ENCODE peak calls at places on chromosomes 5 and 9, in six cellular contexts. O is kidney epithelial cell; D is H1; Q is glomerular endothelial cell; H is activated CD4-positive, alpha-beta T cell treated with anti-CD3 and anti-CD28 coated beads, Interleukin-2, amount 50 U/mL, for 1 hour; J is M059J. M is an unnamed sample.

GRCh38 chr5:43063731-43064171 is 23.6 kb upstream of the ANXA2R start:
- DNase-seq in D (no peak), Q (no peak), H (no peak), J (peak; percentile 43), O (no peak), M (no peak)

GRCh38 chr9:79408200-79408599 is 163.6 kb upstream of the TLE4 start:
- DNase-seq in H (no peak), O (no peak), Q (no peak), J (peak; percentile 65), D (no peak), M (no peak)

GRCh38 chr5:91957671-91958070 is 574.6 kb upstream of the ARRDC3 start:
- DNase-seq in D (no peak), O (no peak), J (peak; percentile 70), H (no peak), Q (no peak), M (no peak)

GRCh38 chr9:117245225-117245624 is 169.6 kb downstream of the ASTN2 start:
- DNase-seq in O (no peak), Q (no peak), J (no peak), D (no peak), H (no peak), M (no peak)

GRCh38 chr5:172624996-172625939 is 15.8 kb upstream of the NEURL1B start:
- DNase-seq in O (no peak), H (no peak), D (no peak), Q (no peak), J (no peak), M (no peak)

GRCh38 chr9:109244179-109245132 is 76.4 kb downstream of the EPB41L4B start:
- DNase-seq in J (peak; percentile 61), D (peak; percentile 47), H (peak; percentile 61), O (no peak), Q (peak; percentile 33), M (peak; percentile 58)

GRCh38 chr9:13552606-13553215 is 273.2 kb upstream of the MPDZ start:
- DNase-seq in H (no peak), O (no peak), Q (no peak), D (no peak), J (no peak), M (no peak)

GRCh38 chr9:38687389-38687842 is 32.5 kb downstream of the FAM240B start:
- DNase-seq in Q (no peak), O (peak; percentile 31), J (peak; percentile 39), H (peak; percentile 4), D (no peak), M (peak; percentile 40)

GRCh38 chr5:169174923-169175322 is 126.0 kb downstream of the SLIT3 start:
- DNase-seq in Q (no peak), O (no peak), H (no peak), D (no peak), J (no peak), M (no peak)

GRCh38 chr5:100517301-100517974 is 17.7 kb upstream of the FAM174A start:
- DNase-seq in D (no peak), J (no peak), O (no peak), H (no peak), Q (no peak), M (no peak)

GRCh38 chr9:109186857-109187256 is 19.8 kb upstream of the FRRS1L start:
- DNase-seq in D (no peak), Q (no peak), H (no peak), J (no peak), O (no peak), M (no peak)

GRCh38 chr5:88515881-88516819 is 247.5 kb upstream of the TMEM161B start:
- DNase-seq in J (peak; percentile 82), O (no peak), D (no peak), H (no peak), Q (no peak), M (no peak)

GRCh38 chr5:153629496-153629895 is 139.0 kb downstream of the GRIA1 start:
- DNase-seq in O (no peak), J (no peak), D (no peak), Q (no peak), H (no peak), M (no peak)

GRCh38 chr5:74851684-74852353 is 14.4 kb downstream of the FAM169A start:
- DNase-seq in H (no peak), J (peak; percentile 75), O (no peak), Q (no peak), D (no peak), M (no peak)

GRCh38 chr5:176817864-176818377 is 7.6 kb downstream of the UNC5A start:
- DNase-seq in Q (no peak), O (no peak), J (no peak), H (no peak), D (no peak), M (no peak)

GRCh38 chr5:149500922-149501582 is 50.2 kb downstream of the CSNK1A1 start:
- DNase-seq in D (no peak), Q (no peak), O (peak; percentile 48), J (peak; percentile 88), H (no peak), M (no peak)

GRCh38 chr5:142301487-142302035 is 23.3 kb downstream of the SPRY4 start:
- DNase-seq in J (no peak), Q (no peak), H (no peak), D (no peak), O (no peak), M (no peak)

GRCh38 chr5:179393078-179393477 is 47.8 kb upstream of the ADAMTS2 start:
- DNase-seq in Q (no peak), H (no peak), J (peak; percentile 59), D (no peak), O (no peak), M (no peak)

GRCh38 chr9:100098241-100098886 is 436 bp downstream of the ERP44 start:
- DNase-seq in J (peak; percentile 82), H (no peak), D (no peak), Q (no peak), O (no peak), M (no peak)